ENCODE peak calls at places on chromosomes 16 and 17, in nine cellular contexts. M is CD8-positive, alpha-beta T cell; P is sigmoid colon; D is colonic mucosa; A is stomach; B is neural crest cell; J is activated CD8-positive, alpha-beta T cell treated with anti-CD3 and anti-CD28 coated beads for 36 hours; C is progenitor cell of endocrine pancreas; T is HCT116. R is an unnamed sample.

GRCh38 chr17:3546521-3546920 is 11.1 kb downstream of the TRPV3 start:
- DNase-seq in M (no peak), P (no peak), D (no peak), A (no peak), B (no peak), J (no peak), C (no peak), T (no peak), R (no peak)

GRCh38 chr16:21190599-21190998 is 20.8 kb downstream of the ZP2 start:
- DNase-seq in M (no peak), P (no peak), D (no peak), A (no peak), B (no peak), J (no peak), C (no peak), T (no peak), R (no peak)

GRCh38 chr16:81204794-81205680 is 33.5 kb upstream of the BCO1 start:
- DNase-seq in M (peak), P (peak), D (peak), A (peak), B (peak), J (peak), C (no peak), T (peak), R (no peak)

GRCh38 chr16:16007743-16008111 is 58.3 kb downstream of the ABCC1 start:
- DNase-seq in M (no peak), P (no peak), D (no peak), A (no peak), B (no peak), J (peak), C (no peak), T (no peak), R (no peak)

GRCh38 chr17:82911822-82912221 is 72.0 kb upstream of the ZNF750 start:
- DNase-seq in M (no peak), P (no peak), D (no peak), A (no peak), B (no peak), J (no peak), C (no peak), T (no peak), R (no peak)

GRCh38 chr16:2179576-2179975 is 16.8 kb downstream of the CASKIN1 start:
- DNase-seq in M (no peak), P (no peak), D (no peak), A (no peak), B (no peak), J (no peak), C (no peak), T (no peak), R (no peak)

GRCh38 chr16:85019659-85020245 is 7.8 kb upstream of the KIAA0513 start:
- DNase-seq in M (no peak), P (peak), D (peak), A (peak), B (no peak), J (no peak), C (no peak), T (no peak), R (no peak)

GRCh38 chr16:80718480-80719220 is 85.7 kb downstream of the CDYL2 start:
- DNase-seq in M (no peak), P (no peak), D (no peak), A (peak), B (no peak), J (no peak), C (no peak), T (no peak), R (no peak)

GRCh38 chr17:21278304-21279197 is 6.0 kb upstream of the MAP2K3 start:
- DNase-seq in M (peak), P (no peak), D (peak), A (peak), B (no peak), J (peak), C (no peak), T (no peak), R (no peak)

GRCh38 chr17:33523577-33523981 is 230.5 kb upstream of the ASIC2 start:
- DNase-seq in M (no peak), P (peak), D (peak), A (no peak), B (no peak), J (no peak), C (no peak), T (no peak), R (no peak)

GRCh38 chr17:51155416-51155815 is 2.1 kb downstream of the NME1 start:
- DNase-seq in M (no peak), P (no peak), D (no peak), A (no peak), B (no peak), J (no peak), C (no peak), T (no peak), R (no peak)

GRCh38 chr16:2816751-2817495 is at the start of gene PRSS21:
- DNase-seq in M (peak), P (peak), D (no peak), A (no peak), B (no peak), J (peak), C (no peak), T (no peak), R (peak)

GRCh38 chr16:14199624-14200023 is 128.5 kb downstream of the MRTFB start:
- DNase-seq in M (no peak), P (no peak), D (no peak), A (no peak), B (no peak), J (no peak), C (no peak), T (no peak), R (no peak)

GRCh38 chr16:66133641-66134402 is 232.7 kb upstream of the CDH5 start:
- DNase-seq in M (no peak), P (no peak), D (no peak), A (no peak), B (no peak), J (no peak), C (no peak), T (no peak), R (no peak)

GRCh38 chr16:81723098-81723723 is 55.9 kb upstream of the PLCG2 start:
- DNase-seq in M (peak), P (no peak), D (peak), A (no peak), B (peak), J (peak), C (no peak), T (peak), R (no peak)

GRCh38 chr16:87464691-87465300 is 28.0 kb downstream of the ZCCHC14 start:
- DNase-seq in M (peak), P (peak), D (peak), A (peak), B (no peak), J (peak), C (no peak), T (no peak), R (peak)

GRCh38 chr17:77684803-77685580 is 273.5 kb upstream of the TNRC6C start:
- DNase-seq in M (no peak), P (peak), D (no peak), A (no peak), B (no peak), J (no peak), C (no peak), T (no peak), R (peak)

GRCh38 chr17:67477687-67478086 is 100.6 kb downstream of the PITPNC1 start:
- DNase-seq in M (peak), P (no peak), D (no peak), A (no peak), B (no peak), J (peak), C (no peak), T (peak), R (no peak)

GRCh38 chr16:55539488-55539887 is 27.0 kb upstream of the CAPNS2 start:
- DNase-seq in M (no peak), P (no peak), D (no peak), A (no peak), B (no peak), J (no peak), C (no peak), T (no peak), R (no peak)

GRCh38 chr17:78082988-78083387 is 45.6 kb downstream of the TMC6 start:
- DNase-seq in M (no peak), P (no peak), D (no peak), A (no peak), B (no peak), J (no peak), C (no peak), T (no peak), R (no peak)

GRCh38 chr17:38564254-38564605 is 41.5 kb downstream of the SRCIN1 start:
- DNase-seq in M (no peak), P (no peak), D (no peak), A (no peak), B (no peak), J (no peak), C (no peak), T (no peak), R (no peak)

GRCh38 chr17:64378890-64379354 is 11.7 kb downstream of the PECAM1 start:
- DNase-seq in M (no peak), P (no peak), D (no peak), A (peak), B (no peak), J (no peak), C (no peak), T (no peak), R (no peak)

GRCh38 chr17:3857261-3858105 is 11.4 kb upstream of the NCBP3 start:
- DNase-seq in M (no peak), P (peak), D (no peak), A (no peak), B (no peak), J (no peak), C (no peak), T (no peak), R (no peak)

GRCh38 chr16:63612462-63613227 is 1509.2 kb downstream of the CDH11 start:
- DNase-seq in M (no peak), P (no peak), D (no peak), A (no peak), B (no peak), J (no peak), C (no peak), T (no peak), R (no peak)

GRCh38 chr16:74296120-74296464 is 522 bp upstream of the PSMD7 start:
- DNase-seq in M (no peak), P (no peak), D (no peak), A (no peak), B (no peak), J (no peak), C (no peak), T (no peak), R (no peak)

GRCh38 chr17:59369026-59369724 is 37.7 kb downstream of the YPEL2 start:
- DNase-seq in M (no peak), P (no peak), D (no peak), A (no peak), B (no peak), J (no peak), C (no peak), T (no peak), R (no peak)

GRCh38 chr16:17724242-17724898 is 253.6 kb upstream of the XYLT1 start:
- DNase-seq in M (no peak), P (no peak), D (no peak), A (no peak), B (no peak), J (no peak), C (no peak), T (no peak), R (no peak)

GRCh38 chr17:28317099-28317964 is 1.7 kb upstream of the TMEM97 start:
- DNase-seq in M (no peak), P (no peak), D (no peak), A (no peak), B (no peak), J (no peak), C (no peak), T (no peak), R (no peak)

GRCh38 chr16:86216591-86216990 is 293.7 kb upstream of the FOXF1 start:
- DNase-seq in M (no peak), P (peak), D (no peak), A (no peak), B (no peak), J (no peak), C (no peak), T (no peak), R (no peak)

GRCh38 chr17:77491921-77492445 is 351.2 kb downstream of the SEC14L1 start:
- DNase-seq in M (no peak), P (peak), D (no peak), A (no peak), B (no peak), J (peak), C (no peak), T (no peak), R (peak)

GRCh38 chr17:10968007-10968406 is 130.1 kb upstream of the PIRT start:
- DNase-seq in M (no peak), P (no peak), D (no peak), A (no peak), B (no peak), J (no peak), C (no peak), T (no peak), R (no peak)

DNA sequence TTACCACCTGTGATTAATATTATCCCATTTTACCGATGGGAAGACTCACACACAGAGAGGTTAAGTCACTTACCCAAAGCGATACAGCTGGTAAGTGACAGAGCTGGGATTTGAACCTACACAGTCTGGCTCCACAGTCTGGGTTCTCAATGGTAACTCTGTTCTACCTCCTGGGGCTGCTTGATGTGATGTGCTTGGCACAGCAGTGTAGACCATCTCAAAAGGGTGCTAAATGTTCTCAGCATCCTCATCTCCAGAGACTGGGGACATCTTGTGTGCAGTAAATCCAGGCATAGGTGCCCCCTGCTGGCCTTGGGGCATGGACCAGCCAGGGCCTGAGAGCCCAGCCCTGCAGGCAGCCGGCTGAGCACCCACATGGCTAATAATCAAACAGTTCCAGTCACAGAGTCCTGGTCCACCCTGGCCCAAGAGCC is 15.4 kb upstream of the KATNB1 start:
- DNase-seq in M (peak), P (no peak), D (peak), A (peak), B (peak), J (peak), C (peak), T (no peak), R (peak)
- TF ChIP-seq CTCF in M (no peak), P (no peak), D (peak), A (peak), B (peak), J (peak), C (peak), T (peak), R (peak)

GRCh38 chr17:17729620-17730249 is 48.5 kb downstream of the RAI1 start:
- DNase-seq in M (peak), P (no peak), D (peak), A (peak), B (no peak), J (peak), C (peak), T (peak), R (no peak)
- TF ChIP-seq CTCF in M (peak), P (peak), D (peak), A (peak), B (peak), J (peak), C (peak), T (peak), R (peak)

DNA sequence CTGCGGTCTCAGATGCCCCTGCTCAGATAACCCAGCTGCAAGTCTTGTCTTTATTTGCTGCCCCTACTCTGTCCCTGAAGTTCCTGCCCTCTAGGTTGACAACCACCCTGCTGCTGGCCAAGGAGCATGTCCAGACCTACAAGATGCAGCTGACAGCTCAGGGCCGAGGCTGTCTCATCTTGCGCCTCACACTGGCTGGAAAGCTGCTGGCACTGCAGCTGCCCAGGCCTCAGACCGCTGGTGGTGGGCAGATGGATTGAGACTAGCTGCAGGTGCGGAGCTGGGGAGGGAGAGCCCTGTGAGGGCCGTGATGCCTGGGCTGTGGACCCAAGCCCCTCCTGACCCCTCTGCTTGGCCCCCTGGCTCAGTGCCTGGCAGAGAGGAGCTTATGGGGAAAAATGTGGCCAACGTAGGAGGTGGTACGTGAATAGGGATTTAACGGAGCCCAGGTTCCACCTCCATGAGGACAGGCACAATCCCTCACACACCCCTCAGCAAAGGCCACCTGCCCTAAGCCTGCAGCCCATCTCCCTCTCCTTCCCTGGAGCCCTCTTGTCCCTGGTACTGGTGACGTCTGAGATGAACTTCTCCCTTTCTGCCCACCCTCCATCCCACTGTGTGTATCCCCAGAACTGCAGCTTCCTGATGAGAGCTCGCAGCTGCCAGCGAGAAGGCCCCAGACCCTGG is 8.3 kb upstream of the GALK1 start:
- DNase-seq in M (no peak), P (peak), D (no peak), A (no peak), B (no peak), J (no peak), C (no peak), T (no peak), R (no peak)
- TF ChIP-seq CTCF in M (no peak), P (no peak), D (no peak), A (no peak), B (no peak), J (no peak), C (no peak), T (no peak), R (no peak)

DNA sequence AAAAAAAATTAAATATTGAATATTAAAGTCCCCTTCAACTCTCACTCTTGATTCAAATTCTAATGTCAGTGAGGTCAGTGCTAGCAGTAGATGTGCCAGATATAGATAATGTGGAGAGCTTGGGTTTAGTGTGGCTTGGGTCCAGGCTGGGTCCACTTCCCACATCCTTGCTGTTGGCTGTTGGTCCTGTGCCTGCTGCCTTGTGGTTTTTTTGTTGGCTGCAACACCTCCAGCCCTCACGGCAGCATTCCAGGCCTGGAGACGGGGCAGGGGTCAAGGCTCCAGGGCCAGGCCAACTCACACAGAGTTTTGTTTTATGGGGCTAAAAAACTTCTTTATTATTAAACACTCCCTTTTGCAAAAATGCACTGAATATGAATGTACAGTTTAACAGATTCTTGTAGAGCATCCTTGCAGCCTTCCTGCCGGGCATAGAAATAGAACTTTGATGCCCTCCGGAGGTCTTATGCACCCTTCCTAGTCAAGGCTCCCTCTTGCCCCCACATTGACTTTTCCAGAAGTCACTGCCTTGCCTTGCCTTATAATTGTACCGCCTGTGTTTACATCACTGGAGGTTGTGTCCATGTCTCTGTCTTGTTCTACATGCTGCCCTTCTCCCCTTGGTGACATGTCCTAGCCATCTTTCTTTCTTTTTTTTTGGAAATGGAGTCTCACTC is 25.5 kb upstream of the MYO15B start:
- DNase-seq in M (no peak), P (no peak), D (no peak), A (peak), B (no peak), J (no peak), C (no peak), T (no peak), R (no peak)
- TF ChIP-seq CTCF in M (no peak), P (no peak), D (no peak), A (no peak), B (no peak), J (no peak), C (no peak), T (no peak), R (no peak)

GRCh38 chr17:44197980-44198720 is 1.5 kb downstream of the ATXN7L3 start:
- DNase-seq in M (peak), P (no peak), D (peak), A (no peak), B (no peak), J (peak), C (no peak), T (peak), R (no peak)
- TF ChIP-seq CTCF in M (no peak), P (no peak), D (no peak), A (no peak), B (no peak), J (no peak), C (no peak), T (no peak), R (peak)

GRCh38 chr16:680967-681745 is 946 bp downstream of the STUB1 start:
- DNase-seq in M (no peak), P (no peak), D (peak), A (peak), B (no peak), J (no peak), C (no peak), T (no peak), R (no peak)
- TF ChIP-seq CTCF in M (no peak), P (no peak), D (no peak), A (no peak), B (no peak), J (no peak), C (no peak), T (no peak), R (peak)

GRCh38 chr17:49841548-49841947 is 6.3 kb downstream of the TAC4 start:
- DNase-seq in M (no peak), P (peak), D (no peak), A (no peak), B (no peak), J (no peak), C (no peak), T (no peak), R (no peak)
- TF ChIP-seq CTCF in M (no peak), P (no peak), D (no peak), A (no peak), B (no peak), J (no peak), C (no peak), T (peak), R (peak)

DNA sequence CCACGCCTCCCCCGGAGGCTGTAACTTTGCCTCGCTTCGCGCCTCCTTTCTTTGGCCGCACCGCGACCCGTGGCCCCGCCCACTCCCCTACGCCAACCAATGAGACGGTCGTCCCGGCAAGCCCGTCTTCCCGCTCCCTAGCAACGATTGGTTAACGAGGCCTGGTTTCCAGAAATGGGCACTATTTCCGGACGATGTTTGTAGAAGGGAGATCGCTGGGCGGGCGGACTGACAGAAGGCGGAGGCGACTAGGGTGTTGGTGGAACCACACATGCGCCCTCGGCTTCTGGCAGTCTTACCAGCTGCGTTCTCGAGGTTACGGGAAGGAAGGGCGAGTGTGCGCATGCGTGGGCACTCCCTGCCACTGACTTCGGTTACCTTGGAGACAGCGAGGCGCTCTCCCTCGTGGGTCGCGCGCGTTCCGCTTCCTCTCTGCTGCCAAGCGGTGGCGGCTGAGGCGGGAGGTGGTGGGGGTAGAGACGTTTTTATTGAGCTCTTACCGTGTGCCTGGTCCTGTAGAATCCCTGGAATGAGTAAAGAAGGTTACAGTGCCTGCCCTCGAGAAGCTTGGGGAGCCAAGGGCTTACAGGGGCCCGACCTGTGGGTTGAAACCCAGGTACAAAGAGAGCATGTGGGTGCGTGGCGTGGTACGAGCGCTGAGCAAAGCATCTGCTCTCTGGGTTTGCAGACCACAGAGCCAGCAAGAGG is 447 bp upstream of the MAP3K14 start:
- DNase-seq in M (peak), P (peak), D (peak), A (peak), B (peak), J (peak), C (peak), T (peak), R (peak)
- TF ChIP-seq CTCF in M (no peak), P (no peak), D (no peak), A (no peak), B (no peak), J (no peak), C (no peak), T (no peak), R (peak)